ENCODE peak calls at places on chromosomes 4 and X, in five cellular contexts. One of them, this sample, is unnamed.

GRCh38 chr4:185811509-185812364 is at the start of gene SORBS2:
- DNase-seq in substantia nigra: no peak
- DNase-seq in LoVo: peak; percentile 47
- DNase-seq in Caco-2: peak; percentile 74
- DNase-seq in B cell: peak; percentile 63
- DNase-seq in this sample: no peak

GRCh38 chr4:55921093-55921492 is 27.7 kb upstream of the CEP135 start:
- DNase-seq in LoVo: peak; percentile 24
- DNase-seq in substantia nigra: no peak
- DNase-seq in B cell: no peak
- DNase-seq in Caco-2: no peak
- DNase-seq in this sample: no peak

GRCh38 chr4:150769235-150769634 is 187.3 kb downstream of the MAB21L2 start:
- DNase-seq in Caco-2: no peak
- DNase-seq in B cell: no peak
- DNase-seq in substantia nigra: no peak
- DNase-seq in LoVo: peak; percentile 61
- DNase-seq in this sample: peak; percentile 50

GRCh38 chr4:1809754-1810502 is 16.8 kb downstream of the FGFR3 start:
- DNase-seq in LoVo: peak; percentile 42
- DNase-seq in substantia nigra: peak; percentile 76
- DNase-seq in Caco-2: peak; percentile 84
- DNase-seq in B cell: peak; percentile 79
- DNase-seq in this sample: peak; percentile 80

GRCh38 chr4:3826247-3827172 is 60.3 kb downstream of the ADRA2C start:
- DNase-seq in substantia nigra: no peak
- DNase-seq in LoVo: no peak
- DNase-seq in Caco-2: no peak
- DNase-seq in B cell: no peak
- DNase-seq in this sample: no peak

GRCh38 chrX:67651437-67652142 is 107.8 kb downstream of the AR start:
- DNase-seq in B cell: no peak
- DNase-seq in substantia nigra: no peak
- DNase-seq in Caco-2: no peak
- DNase-seq in LoVo: no peak
- DNase-seq in this sample: no peak

GRCh38 chr4:2937986-2938385 is 25.2 kb downstream of the NOP14 start:
- DNase-seq in Caco-2: no peak
- DNase-seq in substantia nigra: no peak
- DNase-seq in B cell: no peak
- DNase-seq in LoVo: no peak
- DNase-seq in this sample: no peak

GRCh38 chr4:74374561-74375327 is 9.8 kb downstream of the EREG start:
- DNase-seq in LoVo: peak; percentile 90
- DNase-seq in B cell: no peak
- DNase-seq in Caco-2: no peak
- DNase-seq in substantia nigra: no peak
- DNase-seq in this sample: no peak

GRCh38 chr4:108166441-108167315 is 2.1 kb downstream of the LEF1 start:
- DNase-seq in substantia nigra: no peak
- DNase-seq in Caco-2: peak; percentile 58
- DNase-seq in B cell: peak; percentile 37
- DNase-seq in LoVo: no peak
- DNase-seq in this sample: peak; percentile 50

GRCh38 chrX:47573334-47574095 is 8.7 kb upstream of the TIMP1 start:
- DNase-seq in B cell: no peak
- DNase-seq in substantia nigra: no peak
- DNase-seq in LoVo: peak; percentile 4
- DNase-seq in Caco-2: no peak
- DNase-seq in this sample: no peak

This sample was measured in erythroblast.